ENCODE peak calls at places on chromosomes 4 and X, in four cellular contexts. H, C, U and D are unnamed samples.
A peak's percentile ranks its signal among the peaks of the same experiment; 100 is the strongest.

GRCh38 chr4:1414831-1415680 is 8.8 kb upstream of the NKX1-1 start:
- DNase-seq in H (no peak), C (peak; percentile 84), U (no peak), D (no peak)

GRCh38 chr4:181939199-181939945 is 303.8 kb upstream of the TENM3 start:
- DNase-seq in H (no peak), C (no peak), U (no peak), D (no peak)

GRCh38 chrX:55867708-55868107 is 150.2 kb downstream of the RRAGB start:
- DNase-seq in H (no peak), C (no peak), U (no peak), D (no peak)

GRCh38 chr4:120071192-120071795 is 4.6 kb upstream of the MAD2L1 start:
- DNase-seq in H (peak; percentile 82), C (peak; percentile 19), U (peak; percentile 14), D (no peak)

GRCh38 chr4:56619816-56620215 is 61.3 kb downstream of the HOPX start:
- DNase-seq in H (no peak), C (no peak), U (no peak), D (no peak)

GRCh38 chr4:59553739-59554126 is 1646.4 kb upstream of the ADGRL3 start:
- DNase-seq in H (peak; percentile 6), C (no peak), U (no peak), D (no peak)

GRCh38 chr4:2962614-2963184 is 507 bp downstream of the NOP14 start:
- DNase-seq in H (no peak), C (no peak), U (no peak), D (no peak)

GRCh38 chr4:149521611-149522010 is 294.0 kb downstream of the IQCM start:
- DNase-seq in H (no peak), C (no peak), U (no peak), D (no peak)

GRCh38 chrX:130245441-130245840 is 23.3 kb downstream of the ZNF280C start:
- DNase-seq in H (peak; percentile 24), C (no peak), U (no peak), D (no peak)

GRCh38 chrX:119990995-119991787 is 47.6 kb upstream of the NKAP start:
- DNase-seq in H (no peak), C (no peak), U (no peak), D (no peak)

GRCh38 chr4:58061967-58062366 is 951.8 kb upstream of the IGFBP7 start:
- DNase-seq in H (no peak), C (no peak), U (no peak), D (no peak)

GRCh38 chr4:93828830-93829530 is 427 bp downstream of the ATOH1 start:
- DNase-seq in H (no peak), C (no peak), U (no peak), D (peak; percentile 25)

GRCh38 chrX:136147320-136147901 is at the start of gene FHL1:
- DNase-seq in H (no peak), C (peak; percentile 85), U (peak; percentile 50), D (peak; percentile 15)

GRCh38 chr4:32400870-32401269 is 1680.7 kb downstream of the PCDH7 start:
- DNase-seq in H (no peak), C (no peak), U (no peak), D (no peak)

GRCh38 chr4:83002329-83002728 is 8.3 kb downstream of the LIN54 start:
- DNase-seq in H (no peak), C (no peak), U (no peak), D (no peak)

GRCh38 chrX:46180258-46180687 is 364.9 kb downstream of the ZNF674 start:
- DNase-seq in H (peak; percentile 40), C (no peak), U (no peak), D (no peak)

GRCh38 chr4:12679217-12679616 is 804.9 kb downstream of the RAB28 start:
- DNase-seq in H (no peak), C (no peak), U (no peak), D (peak; percentile 1)

GRCh38 chr4:180057198-180057821 is 2185.9 kb upstream of the TENM3 start:
- DNase-seq in H (no peak), C (no peak), U (no peak), D (no peak)

GRCh38 chr4:108114503-108114902 is 54.2 kb downstream of the LEF1 start:
- DNase-seq in H (no peak), C (peak; percentile 67), U (no peak), D (no peak)

GRCh38 chr4:103204114-103204513 is 6.0 kb upstream of the CENPE start:
- DNase-seq in H (no peak), C (no peak), U (no peak), D (no peak)

GRCh38 chr4:74262522-74262921 is 45.7 kb upstream of the EPGN start:
- DNase-seq in H (no peak), C (no peak), U (no peak), D (no peak)

GRCh38 chr4:174152717-174153466 is 130.6 kb downstream of the FBXO8 start:
- DNase-seq in H (no peak), C (no peak), U (no peak), D (no peak)

GRCh38 chr4:24896056-24896455 is 16.8 kb downstream of the CCDC149 start:
- DNase-seq in H (no peak), C (no peak), U (no peak), D (no peak)

GRCh38 chr4:15495621-15496020 is 25.9 kb downstream of the CC2D2A start:
- DNase-seq in H (no peak), C (no peak), U (no peak), D (no peak)

GRCh38 chrX:10633722-10634121 is 13.3 kb upstream of the MID1 start:
- DNase-seq in H (peak; percentile 68), C (no peak), U (no peak), D (no peak)

GRCh38 chr4:173333658-173334084 is 487 bp downstream of the HMGB2 start:
- DNase-seq in H (no peak), C (peak; percentile 59), U (no peak), D (peak; percentile 17)

GRCh38 chrX:32525234-32525633 is 686.1 kb downstream of the DMD start:
- DNase-seq in H (no peak), C (no peak), U (no peak), D (no peak)

GRCh38 chr4:74311696-74312313 is 3.5 kb downstream of the EPGN start:
- DNase-seq in H (peak; percentile 49), C (no peak), U (no peak), D (peak; percentile 4)

GRCh38 chrX:2748171-2748814 is 3.5 kb upstream of the XG start:
- DNase-seq in H (no peak), C (no peak), U (no peak), D (no peak)

GRCh38 chr4:17786567-17786966 is 5.1 kb upstream of the FAM184B start:
- DNase-seq in H (no peak), C (no peak), U (no peak), D (no peak)

GRCh38 chr4:184385705-184386141 is 88.6 kb downstream of the IRF2 start:
- DNase-seq in H (no peak), C (no peak), U (no peak), D (no peak)

GRCh38 chr4:74667944-74668343 is 126.4 kb downstream of the BTC start:
- DNase-seq in H (no peak), C (no peak), U (no peak), D (no peak)

GRCh38 chr4:152633118-152633517 is 46.7 kb downstream of the TMEM154 start:
- DNase-seq in H (no peak), C (no peak), U (no peak), D (peak; percentile 19)

GRCh38 chrX:24151513-24151912 is 2.0 kb downstream of the ZFX start:
- DNase-seq in H (no peak), C (no peak), U (no peak), D (no peak)